ENCODE peak calls at places on chromosomes 11 and 22, in four cellular contexts. One of them, this sample, is unnamed.

GRCh38 chr11:118430956-118431355 is 5.3 kb upstream of the KMT2A start:
- DNase-seq in GM12892: no peak
- DNase-seq in K562: no peak
- DNase-seq in HepG2: peak
- DNase-seq in this sample: no peak

GRCh38 chr22:44620129-44620840 is 81.7 kb upstream of the PRR5 start:
- DNase-seq in GM12892: no peak
- DNase-seq in K562: peak
- DNase-seq in HepG2: peak
- DNase-seq in this sample: no peak

GRCh38 chr22:26835929-26836528 is 178.6 kb downstream of the MIAT start:
- DNase-seq in GM12892: peak
- DNase-seq in K562: peak
- DNase-seq in HepG2: peak
- DNase-seq in this sample: peak

GRCh38 chr11:131762346-131763110 is 392.1 kb downstream of the NTM start:
- DNase-seq in GM12892: no peak
- DNase-seq in K562: no peak
- DNase-seq in HepG2: no peak
- DNase-seq in this sample: no peak

GRCh38 chr11:14350215-14350614 is 8.8 kb downstream of the RRAS2 start:
- DNase-seq in GM12892: no peak
- DNase-seq in K562: no peak
- DNase-seq in HepG2: no peak
- DNase-seq in this sample: no peak

GRCh38 chr22:22746061-22746962 is 101.9 kb downstream of the GGTLC2 start:
- DNase-seq in GM12892: no peak
- DNase-seq in K562: no peak
- DNase-seq in HepG2: no peak
- DNase-seq in this sample: no peak

GRCh38 chr11:11973361-11973800 is 35.0 kb downstream of the DKK3 start:
- DNase-seq in GM12892: no peak
- DNase-seq in K562: no peak
- DNase-seq in HepG2: no peak
- DNase-seq in this sample: no peak

GRCh38 chr11:120801801-120802689 is 221.9 kb upstream of the TBCEL start:
- DNase-seq in GM12892: peak
- DNase-seq in K562: peak
- DNase-seq in HepG2: peak
- DNase-seq in this sample: peak

GRCh38 chr11:9090488-9091043 is 833 bp downstream of the SCUBE2 start:
- DNase-seq in GM12892: no peak
- DNase-seq in K562: no peak
- DNase-seq in HepG2: no peak
- DNase-seq in this sample: no peak

GRCh38 chr22:44838316-44839016 is 86.1 kb downstream of the ARHGAP8 start:
- DNase-seq in GM12892: no peak
- DNase-seq in K562: no peak
- DNase-seq in HepG2: no peak
- DNase-seq in this sample: no peak

GRCh38 chr22:17106161-17106784 is 14.9 kb downstream of the TMEM121B start:
- DNase-seq in GM12892: no peak
- DNase-seq in K562: no peak
- DNase-seq in HepG2: no peak
- DNase-seq in this sample: no peak

GRCh38 chr22:47837703-47838102 is 1075.3 kb downstream of the TBC1D22A start:
- DNase-seq in GM12892: no peak
- DNase-seq in K562: peak
- DNase-seq in HepG2: peak
- DNase-seq in this sample: no peak

GRCh38 chr11:130634981-130635473 is 186.6 kb downstream of the ADAMTS15 start:
- DNase-seq in GM12892: no peak
- DNase-seq in K562: no peak
- DNase-seq in HepG2: peak
- DNase-seq in this sample: no peak

GRCh38 chr22:18979957-18980356 is 43.9 kb upstream of the PRODH start:
- DNase-seq in GM12892: no peak
- DNase-seq in K562: no peak
- DNase-seq in HepG2: peak
- DNase-seq in this sample: no peak

GRCh38 chr22:48757581-48757980 is 1070.1 kb downstream of the BRD1 start:
- DNase-seq in GM12892: no peak
- DNase-seq in K562: no peak
- DNase-seq in HepG2: no peak
- DNase-seq in this sample: no peak

GRCh38 chr22:27452916-27453315 is 348.6 kb downstream of the MN1 start:
- DNase-seq in GM12892: no peak
- DNase-seq in K562: no peak
- DNase-seq in HepG2: no peak
- DNase-seq in this sample: no peak

GRCh38 chr11:129750343-129751292 is 65.0 kb upstream of the TMEM45B start:
- DNase-seq in GM12892: peak
- DNase-seq in K562: peak
- DNase-seq in HepG2: peak
- DNase-seq in this sample: peak

GRCh38 chr11:94719864-94720263 is 48.3 kb upstream of the AMOTL1 start:
- DNase-seq in GM12892: no peak
- DNase-seq in K562: no peak
- DNase-seq in HepG2: no peak
- DNase-seq in this sample: no peak

GRCh38 chr22:23904855-23905254 is 10.7 kb downstream of the MIF start:
- DNase-seq in GM12892: no peak
- DNase-seq in K562: no peak
- DNase-seq in HepG2: no peak
- DNase-seq in this sample: no peak

GRCh38 chr11:43942651-43943356 is 367 bp downstream of the C11orf96 start:
- DNase-seq in GM12892: no peak
- DNase-seq in K562: peak
- DNase-seq in HepG2: no peak
- DNase-seq in this sample: no peak

GRCh38 chr22:18060646-18061620 is 16.9 kb upstream of the PEX26 start:
- DNase-seq in GM12892: no peak
- DNase-seq in K562: no peak
- DNase-seq in HepG2: peak
- DNase-seq in this sample: no peak

GRCh38 chr11:45489281-45489906 is 176.0 kb downstream of the CHST1 start:
- DNase-seq in GM12892: no peak
- DNase-seq in K562: no peak
- DNase-seq in HepG2: no peak
- DNase-seq in this sample: no peak

GRCh38 chr22:35582861-35583670 is 34.1 kb downstream of the MB start:
- DNase-seq in GM12892: peak
- DNase-seq in K562: peak
- DNase-seq in HepG2: peak
- DNase-seq in this sample: peak

GRCh38 chr11:42407379-42407778 is 904.4 kb upstream of the API5 start:
- DNase-seq in GM12892: no peak
- DNase-seq in K562: no peak
- DNase-seq in HepG2: no peak
- DNase-seq in this sample: no peak

GRCh38 chr11:112817376-112817775 is 143.8 kb upstream of the NCAM1 start:
- DNase-seq in GM12892: no peak
- DNase-seq in K562: no peak
- DNase-seq in HepG2: no peak
- DNase-seq in this sample: no peak

GRCh38 chr22:42074153-42074750 is at the start of gene PHETA2:
- DNase-seq in GM12892: peak
- DNase-seq in K562: no peak
- DNase-seq in HepG2: no peak
- DNase-seq in this sample: no peak

GRCh38 chr22:31284756-31285155 is 7.5 kb downstream of the PIK3IP1 start:
- DNase-seq in GM12892: no peak
- DNase-seq in K562: no peak
- DNase-seq in HepG2: no peak
- DNase-seq in this sample: no peak

GRCh38 chr11:115550291-115551059 is 46.3 kb upstream of the CADM1 start:
- DNase-seq in GM12892: no peak
- DNase-seq in K562: no peak
- DNase-seq in HepG2: no peak
- DNase-seq in this sample: no peak

GRCh38 chr11:5596611-5597201 is at the start of gene TRIM6:
- DNase-seq in GM12892: no peak
- DNase-seq in K562: peak
- DNase-seq in HepG2: no peak
- DNase-seq in this sample: peak

GRCh38 chr11:114280696-114281095 is 15.5 kb upstream of the NNMT start:
- DNase-seq in GM12892: no peak
- DNase-seq in K562: peak
- DNase-seq in HepG2: peak
- DNase-seq in this sample: no peak

GRCh38 chr11:8964324-8965320 is at the start of gene TMEM9B:
- DNase-seq in GM12892: peak
- DNase-seq in K562: peak
- DNase-seq in HepG2: peak
- DNase-seq in this sample: peak

GRCh38 chr11:37973926-37974325 is 1375.9 kb upstream of the RAG2 start:
- DNase-seq in GM12892: no peak
- DNase-seq in K562: no peak
- DNase-seq in HepG2: no peak
- DNase-seq in this sample: no peak

GRCh38 chr11:122319011-122319410 is 203.0 kb upstream of the BLID start:
- DNase-seq in GM12892: no peak
- DNase-seq in K562: no peak
- DNase-seq in HepG2: no peak
- DNase-seq in this sample: no peak
- TF ChIP-seq TAF1 in GM12892: no peak
- TF ChIP-seq TAF1 in K562: no peak
- TF ChIP-seq TAF1 in HepG2: no peak
- TF ChIP-seq TAF1 in this sample: no peak

GRCh38 chr11:122864386-122864785 is 18.2 kb upstream of the JHY start:
- DNase-seq in GM12892: no peak
- DNase-seq in K562: no peak
- DNase-seq in HepG2: no peak
- DNase-seq in this sample: no peak

GRCh38 chr11:122863704-122864326 is 18.7 kb upstream of the JHY start:
- DNase-seq in GM12892: no peak
- DNase-seq in K562: peak
- DNase-seq in HepG2: no peak
- DNase-seq in this sample: no peak

GRCh38 chr11:122861631-122862030 is 20.9 kb upstream of the JHY start:
- DNase-seq in GM12892: no peak
- DNase-seq in K562: no peak
- DNase-seq in HepG2: no peak
- DNase-seq in this sample: no peak

GRCh38 chr11:122862091-122862490 is 20.5 kb upstream of the JHY start:
- DNase-seq in GM12892: no peak
- DNase-seq in K562: no peak
- DNase-seq in HepG2: no peak
- DNase-seq in this sample: no peak
- TF ChIP-seq POLR2A in GM12892: no peak
- TF ChIP-seq POLR2A in K562: no peak
- TF ChIP-seq POLR2A in HepG2: no peak
- TF ChIP-seq POLR2A in this sample: no peak

GRCh38 chr11:126989942-126990715 is 10.4 kb downstream of the KIRREL3 start:
- DNase-seq in GM12892: peak
- DNase-seq in K562: peak
- DNase-seq in HepG2: peak
- DNase-seq in this sample: peak

GRCh38 chr11:126991596-126991995 is 9.0 kb downstream of the KIRREL3 start:
- DNase-seq in GM12892: no peak
- DNase-seq in K562: no peak
- DNase-seq in HepG2: no peak
- DNase-seq in this sample: no peak

GRCh38 chr11:126992065-126992803 is 8.3 kb downstream of the KIRREL3 start:
- DNase-seq in GM12892: no peak
- DNase-seq in K562: no peak
- DNase-seq in HepG2: no peak
- DNase-seq in this sample: no peak

GRCh38 chr11:126992804-126993111 is 7.8 kb downstream of the KIRREL3 start:
- DNase-seq in GM12892: no peak
- DNase-seq in K562: no peak
- DNase-seq in HepG2: no peak
- DNase-seq in this sample: no peak

GRCh38 chr11:126990716-126991480 is 9.7 kb downstream of the KIRREL3 start:
- DNase-seq in GM12892: no peak
- DNase-seq in K562: no peak
- DNase-seq in HepG2: no peak
- DNase-seq in this sample: no peak
- TF ChIP-seq TAF1 in GM12892: no peak
- TF ChIP-seq TAF1 in K562: no peak
- TF ChIP-seq TAF1 in HepG2: no peak
- TF ChIP-seq TAF1 in this sample: no peak

DNA sequence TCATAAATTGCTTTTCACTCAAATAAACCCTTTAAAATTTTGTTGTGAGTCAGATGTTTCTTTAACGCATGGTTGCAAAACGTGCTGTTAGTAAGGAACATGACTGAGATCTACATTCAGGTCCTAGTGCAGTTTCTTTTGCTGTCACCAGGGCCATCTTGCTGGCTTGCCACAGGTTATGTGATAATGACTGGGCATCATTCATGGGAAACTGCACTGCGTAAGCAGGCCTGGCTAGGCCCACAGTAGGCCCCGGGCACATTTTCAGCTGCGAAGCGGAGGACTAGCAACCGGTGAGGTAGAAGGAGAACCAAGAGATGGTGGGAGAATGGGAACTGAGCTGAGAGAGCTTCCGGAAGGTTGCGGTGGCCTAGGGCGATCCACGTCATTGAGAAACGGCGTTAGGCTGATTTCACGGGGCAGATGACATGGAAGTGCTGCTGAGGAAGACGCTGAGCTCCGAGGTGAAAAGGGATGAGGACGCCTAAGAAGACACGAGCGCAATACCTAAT is 3.2 kb upstream of the KLHDC7B start:
- DNase-seq in GM12892: peak
- DNase-seq in K562: no peak
- DNase-seq in HepG2: no peak
- DNase-seq in this sample: no peak
- TF ChIP-seq POLR2A in GM12892: peak
- TF ChIP-seq POLR2A in K562: no peak
- TF ChIP-seq POLR2A in HepG2: no peak
- TF ChIP-seq POLR2A in this sample: peak